ENCODE peak calls at places on chromosomes 2 and 18, in five cellular contexts. Y is AG20443; F is hippocampal formation; S is activated naive CD8-positive, alpha-beta T cell treated with anti-CD3 and anti-CD28 coated beads, Interleukin-2, amount 50 U/mL, for 24 hours; I is stimulated activated naive B cell treated with anti-CD40 and anti-IgM and Interleukin-4, amounts not matched to agents 10 μg/mL and 1 μg/mL and 100 μg/mL, for 72 hours. J is an unnamed sample.

GRCh38 chr2:119195001-119195400 is 28.6 kb upstream of the STEAP3 start:
- DNase-seq in Y (no peak), F (no peak), S (no peak), I (no peak), J (no peak)

GRCh38 chr2:20781656-20782265 is 41.1 kb downstream of the LDAH start:
- DNase-seq in Y (peak), F (no peak), S (no peak), I (no peak), J (no peak)

GRCh38 chr2:19569300-19569791 is 210.9 kb upstream of the OSR1 start:
- DNase-seq in Y (peak), F (no peak), S (no peak), I (no peak), J (no peak)

GRCh38 chr2:26530696-26531095 is 52.8 kb upstream of the OTOF start:
- DNase-seq in Y (no peak), F (no peak), S (no peak), I (no peak), J (no peak)

GRCh38 chr2:71746946-71747501 is 293.7 kb downstream of the DYSF start:
- DNase-seq in Y (peak), F (no peak), S (no peak), I (no peak), J (no peak)

GRCh38 chr2:121530210-121530562 is 494 bp upstream of the RNU4ATAC start:
- DNase-seq in Y (peak), F (no peak), S (no peak), I (peak), J (no peak)

GRCh38 chr2:95525294-95526035 is 40.9 kb upstream of the TRIM43B start:
- DNase-seq in Y (no peak), F (no peak), S (no peak), I (no peak), J (peak)

GRCh38 chr18:32439241-32439640 is 31.4 kb downstream of the GAREM1 start:
- DNase-seq in Y (no peak), F (no peak), S (no peak), I (no peak), J (no peak)

J was measured in globus pallidus.